ENCODE peak calls at places on chromosomes 4 and X, in seven cellular contexts. I is HepG2, P is K562, D is SK-N-SH, H is HCT116, O is GM12878, L is H1. R is an unnamed sample.

GRCh38 chrX:39907964-39908616 is 189.7 kb downstream of the BCOR start:
- DNase-seq in O (no peak), D (peak; percentile 30), P (no peak), H (peak; percentile 53), L (no peak), I (peak; percentile 61), R (no peak)

GRCh38 chr4:142955501-142955900 is 109.4 kb upstream of the INPP4B start:
- DNase-seq in I (no peak), H (no peak), L (no peak), O (no peak), P (no peak), D (no peak), R (no peak)

GRCh38 chr4:48490680-48491513 is 845 bp downstream of the ZAR1 start:
- DNase-seq in L (peak; percentile 74), H (no peak), D (no peak), P (no peak), I (no peak), O (no peak), R (no peak)

GRCh38 chr4:40594261-40595178 is 35.1 kb downstream of the RBM47 start:
- DNase-seq in O (no peak), I (no peak), L (no peak), P (no peak), H (no peak), D (no peak), R (no peak)

GRCh38 chr4:87525636-87526035 is 3.5 kb downstream of the SPARCL1 start:
- DNase-seq in H (no peak), I (no peak), D (no peak), O (no peak), P (no peak), L (no peak), R (no peak)

GRCh38 chrX:71440401-71440800 is 74.2 kb downstream of the TAF1 start:
- DNase-seq in D (no peak), I (no peak), H (no peak), P (no peak), O (no peak), L (no peak), R (no peak)

GRCh38 chr4:172998527-172999469 is 169.8 kb upstream of the GALNT7 start:
- DNase-seq in O (no peak), L (no peak), P (peak; percentile 87), D (no peak), H (no peak), I (no peak), R (peak; percentile 50)

GRCh38 chr4:150234246-150234645 is 156.0 kb downstream of the DCLK2 start:
- DNase-seq in D (no peak), L (no peak), H (no peak), P (no peak), I (no peak), O (no peak), R (no peak)

DNA sequence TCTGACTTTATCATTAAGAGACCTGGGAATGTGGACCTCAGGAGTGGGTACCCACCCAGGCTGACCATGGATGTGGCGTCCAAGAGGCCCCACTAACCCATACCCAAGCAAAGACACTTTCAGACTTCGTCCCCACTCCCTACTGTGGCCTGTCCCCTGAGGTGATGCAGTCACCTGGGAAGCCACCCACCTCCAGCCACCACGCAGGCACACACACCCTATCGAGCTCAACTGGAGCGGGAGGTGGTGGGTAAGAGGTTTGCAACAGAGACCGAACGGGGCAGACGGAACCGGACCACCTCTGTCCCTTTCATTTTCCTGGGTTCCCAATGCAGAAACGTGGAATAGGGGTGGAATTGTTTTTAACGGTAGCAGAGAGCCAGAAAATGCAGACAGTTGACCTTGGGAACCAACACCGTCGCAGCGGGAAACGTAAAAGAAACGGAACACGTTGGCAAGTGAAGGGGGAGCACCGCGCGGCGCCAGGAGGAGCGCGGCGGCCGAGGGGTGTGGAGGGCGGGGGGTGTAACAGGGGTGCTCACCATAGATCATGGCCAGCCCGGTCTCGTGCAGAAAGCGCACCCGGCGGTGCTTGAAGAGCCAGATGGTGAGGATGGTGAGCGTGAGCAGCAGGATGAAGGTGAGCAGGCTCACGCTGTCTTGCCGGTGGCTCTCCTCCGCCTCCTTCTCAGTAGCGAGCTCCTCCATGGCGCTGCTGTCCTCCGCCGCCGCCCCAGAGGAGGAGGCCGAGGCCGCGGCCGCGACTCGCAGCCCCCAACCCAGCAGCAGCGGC is 559 bp downstream of the SLC9A7 start:
- DNase-seq in O (no peak), L (peak; percentile 48), H (no peak), I (no peak), P (no peak), D (peak; percentile 5), R (peak; percentile 28)
- TF ChIP-seq JUND in O (no peak), L (no peak), H (no peak), I (no peak), P (no peak), D (no peak), R (no peak)

DNA sequence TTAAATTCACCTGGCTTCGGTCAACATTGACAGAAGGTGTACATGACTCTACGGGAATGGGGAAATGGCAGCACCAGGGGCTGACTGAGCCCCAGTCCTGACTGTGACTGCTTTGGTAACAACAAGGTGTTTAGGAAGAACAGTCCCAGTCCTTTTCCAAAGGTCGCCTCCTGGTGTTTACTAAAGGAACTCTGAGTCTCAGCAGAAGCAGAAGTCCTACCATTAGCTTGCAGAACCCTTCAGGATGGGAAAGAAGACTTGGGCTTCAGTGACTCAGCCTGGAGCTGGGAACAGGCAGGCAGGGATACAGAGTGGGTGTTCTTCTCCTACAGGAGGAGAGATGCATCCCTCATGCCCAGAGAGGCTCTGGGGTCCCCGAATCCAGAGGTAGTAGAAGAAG is 103.3 kb downstream of the MGST2 start:
- DNase-seq in O (no peak), I (peak; percentile 36), L (peak; percentile 47), D (no peak), H (no peak), P (peak; percentile 17), R (no peak)
- TF ChIP-seq JUND in O (no peak), I (no peak), L (no peak), D (no peak), H (no peak), P (no peak), R (no peak)

DNA sequence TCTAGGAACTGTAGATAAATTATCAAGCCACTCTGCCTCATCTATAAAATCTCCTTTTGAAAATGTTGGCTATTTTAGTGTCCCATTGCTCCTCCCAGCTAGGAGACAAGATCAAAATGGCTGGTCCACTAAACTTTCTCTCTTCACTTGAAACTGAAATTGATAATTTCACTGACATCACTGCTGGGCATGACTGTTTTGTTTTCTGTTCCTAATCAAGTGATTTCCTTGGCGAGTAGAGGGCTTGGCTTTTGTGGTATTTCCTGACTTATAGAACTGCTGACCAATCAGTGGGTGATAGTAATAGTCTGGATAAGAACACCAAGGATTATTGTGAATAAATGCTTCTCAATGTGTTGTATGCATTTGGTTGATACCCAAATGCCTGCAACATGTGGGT is 2152.9 kb downstream of the ARAP2 start:
- DNase-seq in D (no peak), P (no peak), O (no peak), H (no peak), L (no peak), I (no peak), R (no peak)
- TF ChIP-seq JUND in D (no peak), P (no peak), O (no peak), H (no peak), L (no peak), I (no peak), R (no peak)

GRCh38 chrX:331145-331771 is 12.7 kb upstream of the GTPBP6 start:
- DNase-seq in H (no peak), D (peak; percentile 69), L (peak; percentile 72), O (no peak), P (no peak), I (no peak), R (no peak)

GRCh38 chrX:323721-324628 is 5.4 kb upstream of the GTPBP6 start:
- DNase-seq in I (peak; percentile 68), L (no peak), D (peak; percentile 66), P (no peak), O (no peak), H (peak; percentile 67), R (no peak)

GRCh38 chrX:329291-329910 is 10.8 kb upstream of the GTPBP6 start:
- DNase-seq in P (no peak), O (no peak), L (no peak), D (no peak), H (no peak), I (no peak), R (no peak)

GRCh38 chrX:330726-331144 is 12.1 kb upstream of the GTPBP6 start:
- DNase-seq in H (no peak), O (no peak), P (no peak), L (no peak), I (no peak), D (peak; percentile 56), R (no peak)

GRCh38 chrX:327660-328126 is 9.1 kb upstream of the GTPBP6 start:
- DNase-seq in O (no peak), L (no peak), H (no peak), I (no peak), P (no peak), D (no peak), R (no peak)
- TF ChIP-seq JUND in O (no peak), L (no peak), H (no peak), I (no peak), P (no peak), D (no peak), R (no peak)

DNA sequence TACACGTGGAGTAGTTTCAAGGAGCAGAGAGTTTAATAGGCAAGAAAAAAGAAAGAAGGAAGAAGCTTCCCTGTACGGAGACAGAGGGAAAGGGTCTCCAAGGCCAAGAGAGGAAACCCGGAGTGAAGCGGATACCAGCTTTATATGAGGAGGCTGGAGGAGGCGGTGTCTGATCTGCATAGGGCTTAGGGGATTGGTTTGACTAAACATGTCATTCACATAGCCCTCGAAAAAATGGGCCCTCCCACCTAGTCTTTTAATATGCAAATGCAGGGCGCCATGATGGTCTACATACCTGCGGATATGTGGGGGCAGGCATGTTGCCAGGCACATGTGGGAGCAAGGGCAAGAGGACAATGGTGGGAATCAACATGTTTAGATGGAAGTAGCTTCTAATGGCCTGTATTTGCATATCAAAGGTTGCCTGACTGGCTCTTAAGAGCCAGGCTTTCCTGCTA is 103.1 kb upstream of the UGT8 start:
- DNase-seq in D (no peak), P (no peak), O (no peak), L (peak; percentile 59), H (no peak), I (no peak), R (peak; percentile 5)
- TF ChIP-seq JUND in D (no peak), P (no peak), O (no peak), L (no peak), H (no peak), I (no peak), R (no peak)

GRCh38 chr4:95371457-95372179 is 177.2 kb downstream of the UNC5C start:
- DNase-seq in D (no peak), I (no peak), P (no peak), O (no peak), L (no peak), H (no peak), R (no peak)
- TF ChIP-seq JUND in D (no peak), I (no peak), P (no peak), O (no peak), L (no peak), H (no peak), R (no peak)

GRCh38 chrX:138026211-138026610 is 460.3 kb downstream of the ZIC3 start:
- DNase-seq in P (no peak), O (no peak), L (no peak), D (peak; percentile 27), H (no peak), I (no peak), R (peak; percentile 1)
- TF ChIP-seq JUND in P (no peak), O (no peak), L (no peak), D (no peak), H (no peak), I (no peak), R (no peak)

R was measured in T47D.